ENCODE peak calls at places on chromosomes 16 and 17, in eight cellular contexts. Q, A, Y, F, R, N, E and C are unnamed samples.
A peak's percentile ranks its signal among the peaks of the same experiment; 100 is the strongest.

GRCh38 chr17:39231091-39231561 is 5.4 kb upstream of the STAC2 start:
- DNase-seq in R (no peak), Y (no peak), Q (no peak), E (no peak), A (no peak), F (no peak), N (no peak), C (no peak)

GRCh38 chr16:57834936-57835335 is 32.6 kb upstream of the KIFC3 start:
- DNase-seq in E (no peak), Y (peak; percentile 84), R (peak; percentile 48), Q (no peak), N (peak; percentile 52), A (peak; percentile 66), F (peak; percentile 54), C (no peak)

GRCh38 chr16:79528281-79528680 is 72.3 kb downstream of the MAF start:
- DNase-seq in Q (no peak), N (no peak), E (no peak), F (no peak), Y (no peak), A (no peak), R (no peak), C (no peak)

GRCh38 chr16:86242244-86243122 is 267.8 kb upstream of the FOXF1 start:
- DNase-seq in Q (no peak), E (no peak), F (no peak), Y (no peak), A (no peak), N (no peak), R (no peak), C (no peak)

GRCh38 chr16:90077757-90078593 is 844 bp upstream of the PRDM7 start:
- DNase-seq in F (peak; percentile 55), E (no peak), Q (no peak), Y (no peak), A (peak; percentile 42), R (peak; percentile 33), N (no peak), C (no peak)

GRCh38 chr17:69936996-69937395 is 138.0 kb upstream of the KCNJ16 start:
- DNase-seq in N (no peak), R (no peak), A (no peak), F (no peak), Q (no peak), Y (no peak), E (no peak), C (no peak)

GRCh38 chr16:84687715-84688114 is 12.1 kb upstream of the USP10 start:
- DNase-seq in A (peak; percentile 94), Y (peak; percentile 73), R (no peak), N (peak; percentile 84), Q (no peak), E (no peak), F (no peak), C (no peak)

GRCh38 chr16:12951392-12951791 is 50.0 kb downstream of the SHISA9 start:
- DNase-seq in F (no peak), N (no peak), E (no peak), R (no peak), Y (no peak), A (no peak), Q (no peak), C (no peak)

GRCh38 chr16:22318690-22319358 is 21.6 kb downstream of the POLR3E start:
- DNase-seq in A (no peak), Q (no peak), R (peak; percentile 39), Y (peak; percentile 28), E (no peak), N (peak; percentile 28), F (peak; percentile 55), C (no peak)

GRCh38 chr16:85983606-85984005 is 84.6 kb downstream of the IRF8 start:
- DNase-seq in Y (no peak), E (no peak), F (no peak), N (no peak), A (no peak), Q (no peak), R (no peak), C (no peak)

GRCh38 chr16:56679813-56680212 is 2.5 kb upstream of the MT1X start:
- DNase-seq in Y (peak; percentile 58), R (no peak), N (no peak), F (no peak), E (no peak), Q (no peak), A (no peak), C (no peak)

GRCh38 chr16:85029981-85030381 is 2.4 kb downstream of the KIAA0513 start:
- DNase-seq in F (no peak), Q (no peak), Y (no peak), E (no peak), N (no peak), A (no peak), R (no peak), C (no peak)

GRCh38 chr17:7587420-7587786 is 2.5 kb downstream of the SOX15 start:
- DNase-seq in Y (peak; percentile 85), F (no peak), R (no peak), A (peak; percentile 97), Q (no peak), N (peak; percentile 95), E (no peak), C (no peak)

GRCh38 chr17:74213897-74214386 is 571 bp downstream of the TTYH2 start:
- DNase-seq in Q (no peak), R (peak; percentile 39), Y (no peak), A (no peak), N (no peak), F (no peak), E (no peak), C (no peak)

GRCh38 chr17:9255838-9256237 is 234.5 kb downstream of the NTN1 start:
- DNase-seq in Y (no peak), N (no peak), Q (no peak), F (no peak), E (no peak), A (peak; percentile 42), R (no peak), C (no peak)

GRCh38 chr17:77824102-77824779 is 134.3 kb upstream of the TNRC6C start:
- DNase-seq in Y (no peak), A (no peak), E (no peak), N (no peak), F (no peak), Q (no peak), R (no peak), C (no peak)

GRCh38 chr17:77824780-77825280 is 133.7 kb upstream of the TNRC6C start:
- DNase-seq in A (no peak), Y (no peak), E (no peak), Q (no peak), R (no peak), N (no peak), F (no peak), C (no peak)

GRCh38 chr17:77826132-77826873 is 132.2 kb upstream of the TNRC6C start:
- DNase-seq in F (no peak), Y (no peak), R (no peak), Q (no peak), N (no peak), A (no peak), E (no peak), C (no peak)

GRCh38 chr17:77827039-77827438 is 131.5 kb upstream of the TNRC6C start:
- DNase-seq in N (no peak), Q (no peak), Y (no peak), E (no peak), A (no peak), R (no peak), F (no peak), C (no peak)

GRCh38 chr17:77825621-77826020 is 132.9 kb upstream of the TNRC6C start:
- DNase-seq in E (no peak), F (no peak), A (no peak), Y (no peak), N (no peak), Q (no peak), R (no peak), C (no peak)
- H3K4me3 ChIP-seq in E (no peak overlapping the region), F (no peak overlapping the region), A (no peak overlapping the region), Y (no peak overlapping the region), N (no peak overlapping the region), Q (no peak overlapping the region), R (no peak overlapping the region), C (no peak overlapping the region)

DNA sequence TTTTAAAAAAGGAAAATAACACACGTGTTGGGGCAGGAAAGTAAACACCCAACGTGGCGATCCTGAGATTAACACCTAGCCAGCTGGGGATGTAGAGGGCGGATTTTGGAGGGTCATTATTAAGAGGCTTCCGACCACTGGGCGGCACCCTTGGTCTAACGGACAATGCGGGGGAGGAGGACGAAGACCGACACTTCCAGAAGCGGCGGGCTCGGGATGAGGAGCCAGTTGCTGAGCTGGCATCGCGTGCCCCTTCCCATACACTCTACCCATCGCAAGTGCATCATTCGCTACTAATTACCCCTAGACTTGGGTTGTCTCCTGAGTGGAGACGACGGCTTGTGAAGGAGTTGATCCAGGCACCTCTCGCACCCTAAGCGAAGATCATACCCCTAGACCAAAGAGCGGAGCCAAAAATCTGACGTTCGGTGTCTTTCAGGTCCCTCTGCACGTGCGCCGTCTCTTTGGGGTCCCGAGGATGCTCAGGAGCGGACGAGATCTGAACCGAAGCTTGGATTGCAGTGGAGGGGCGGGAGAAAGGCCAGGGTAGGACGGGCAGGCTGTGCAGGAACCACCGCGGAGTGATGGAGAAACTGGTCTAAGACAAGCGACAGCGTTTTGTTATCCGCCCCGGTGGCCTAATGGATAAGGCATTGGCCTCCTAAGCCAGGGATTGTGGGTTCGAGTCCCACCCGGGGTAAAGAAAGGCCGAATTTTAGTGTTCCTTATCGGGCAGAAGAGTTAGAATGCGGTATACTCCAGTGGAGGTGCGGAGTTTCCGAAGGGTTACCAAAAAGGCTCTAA is 17.6 kb downstream of the ZNF213 start:
- DNase-seq in Q (peak; percentile 77), F (peak; percentile 96), R (peak; percentile 94), A (peak; percentile 86), E (no peak), N (peak; percentile 91), Y (peak; percentile 91), C (peak; percentile 92)
- H3K27ac ChIP-seq in Q (peak overlapping the region; percentile 51), F (peak overlapping the region; percentile 76), R (no peak overlapping the region), A (peak overlapping the region; percentile 44), E (peak overlapping the region; percentile 76), N (no peak overlapping the region), Y (no peak overlapping the region), C (peak overlapping the region; percentile 79)

GRCh38 chr17:33949100-33949499 is 306.0 kb upstream of the CCL2 start:
- DNase-seq in F (peak; percentile 42), R (peak; percentile 70), E (no peak), N (no peak), A (peak; percentile 6), Q (no peak), Y (no peak), C (no peak)

GRCh38 chr17:33947762-33948161 is 307.3 kb upstream of the CCL2 start:
- DNase-seq in F (no peak), N (no peak), A (no peak), Q (no peak), E (no peak), Y (no peak), R (no peak), C (no peak)

GRCh38 chr17:33952425-33952824 is 302.7 kb upstream of the CCL2 start:
- DNase-seq in Y (no peak), R (no peak), N (no peak), F (no peak), Q (no peak), E (no peak), A (no peak), C (no peak)

GRCh38 chr17:33948299-33948698 is 306.8 kb upstream of the CCL2 start:
- DNase-seq in E (no peak), N (no peak), F (no peak), Y (no peak), A (no peak), R (no peak), Q (no peak), C (no peak)

GRCh38 chr17:33950061-33950460 is 305.0 kb upstream of the CCL2 start:
- DNase-seq in R (no peak), A (no peak), Y (no peak), E (no peak), N (no peak), F (no peak), Q (no peak), C (no peak)
- TF ChIP-seq CTCF in R (no peak), A (no peak), Y (no peak), E (no peak), N (no peak), F (no peak), Q (no peak), C (no peak)

GRCh38 chr17:79803997-79804855 is 7.3 kb upstream of the CBX8 start:
- DNase-seq in N (no peak), E (no peak), F (no peak), Q (no peak), R (peak; percentile 74), Y (no peak), A (no peak), C (no peak)
- H3K4me3 ChIP-seq in N (no peak overlapping the region), E (no peak overlapping the region), F (no peak overlapping the region), Q (no peak overlapping the region), R (peak overlapping the region; percentile 22), Y (peak overlapping the region; percentile 22), A (no peak overlapping the region), C (peak overlapping the region; percentile 28)